ENCODE peak calls at places on chromosomes 12 and 14, in nine cellular contexts. N is hepatocyte; S is HuH-7; J is activated T-helper 2 cell treated with anti-CD3 and anti-CD28 coated beads, Interferon-gamma antibody, Interleukin-2, Interleukin-4, amounts not matched to agents 10 μg/mL and 5 μg/mL and 100 μg/mL, durations not matched to agents 14 hours and 24 hours and 36 hours; B is NCI-H1092 treated with DMSO at 0.1 percent for 48 hours; X is T-helper 2 cell; W is neural crest cell; Z is astrocyte of the cerebellum; H is cerebellar cortex. T is an unnamed sample.

GRCh38 chr14:32702088-32702487 is 236.6 kb upstream of the NPAS3 start:
- DNase-seq in S (no peak), X (no peak), N (no peak), B (no peak), W (no peak), J (no peak), Z (no peak), H (no peak), T (no peak)

GRCh38 chr14:34874386-34875030 is 652 bp downstream of the BAZ1A start:
- DNase-seq in J (no peak), H (peak; percentile 32), N (peak; percentile 76), B (peak; percentile 81), S (peak; percentile 22), W (peak; percentile 50), Z (no peak), X (no peak), T (peak; percentile 40)

GRCh38 chr12:105040476-105040875 is 43.8 kb downstream of the ALDH1L2 start:
- DNase-seq in H (no peak), N (no peak), J (no peak), W (no peak), X (no peak), S (peak; percentile 8), B (no peak), Z (no peak), T (no peak)

GRCh38 chr14:103597623-103598372 is 31.2 kb upstream of the KLC1 start:
- DNase-seq in B (no peak), N (peak; percentile 36), W (no peak), J (no peak), X (no peak), S (no peak), Z (peak; percentile 59), H (no peak), T (no peak)

GRCh38 chr12:50088577-50089335 is 3.6 kb downstream of the SMARCD1 start:
- DNase-seq in N (peak; percentile 85), S (peak; percentile 82), B (no peak), H (peak; percentile 87), X (no peak), Z (no peak), W (peak; percentile 25), J (peak; percentile 43), T (peak; percentile 86)

GRCh38 chr14:22593189-22593588 is 4.2 kb upstream of the DAD1 start:
- DNase-seq in H (no peak), Z (no peak), J (no peak), W (no peak), N (no peak), S (no peak), B (no peak), X (no peak), T (no peak)

GRCh38 chr14:75042040-75042439 is 9.2 kb downstream of the MLH3 start:
- DNase-seq in B (no peak), J (no peak), Z (peak; percentile 64), H (no peak), W (no peak), S (no peak), X (no peak), N (no peak), T (no peak)

GRCh38 chr14:96167224-96168148 is 37.2 kb upstream of the BDKRB2 start:
- DNase-seq in W (no peak), X (no peak), Z (peak; percentile 24), J (no peak), B (no peak), H (no peak), N (peak; percentile 75), S (no peak), T (no peak)

GRCh38 chr14:102450206-102451063 is 59.1 kb downstream of the ANKRD9 start:
- DNase-seq in S (no peak), Z (no peak), X (no peak), W (no peak), B (no peak), H (no peak), N (no peak), J (no peak), T (no peak)

GRCh38 chr12:50949801-50950302 is 2.5 kb upstream of the HIGD1C start:
- DNase-seq in J (no peak), B (no peak), Z (no peak), W (no peak), N (no peak), X (no peak), H (no peak), S (no peak), T (no peak)

GRCh38 chr14:75604979-75605825 is 26.8 kb downstream of the FLVCR2 start:
- DNase-seq in W (no peak), Z (no peak), H (no peak), S (no peak), J (no peak), B (no peak), N (peak; percentile 20), X (no peak), T (peak; percentile 39)

GRCh38 chr14:59582845-59583509 is 6.4 kb upstream of the CCDC175 start:
- DNase-seq in N (no peak), X (no peak), W (no peak), B (no peak), S (no peak), Z (no peak), H (no peak), J (no peak), T (peak; percentile 42)

GRCh38 chr12:132285991-132286681 is 43.3 kb downstream of the GALNT9 start:
- DNase-seq in Z (no peak), B (no peak), X (no peak), H (peak; percentile 59), N (peak; percentile 85), W (no peak), S (no peak), J (no peak), T (no peak)

GRCh38 chr12:96132819-96133218 is 61.4 kb upstream of the ELK3 start:
- DNase-seq in J (no peak), B (no peak), S (peak; percentile 43), W (no peak), X (no peak), H (peak; percentile 42), Z (no peak), N (no peak), T (no peak)

GRCh38 chr12:116155383-116155782 is 122.1 kb downstream of the MED13L start:
- DNase-seq in S (no peak), B (no peak), N (no peak), W (no peak), H (no peak), J (no peak), X (no peak), Z (no peak), T (no peak)

GRCh38 chr12:56129210-56129691 is 1.2 kb downstream of the ESYT1 start:
- DNase-seq in B (peak; percentile 34), W (peak; percentile 56), N (peak; percentile 76), Z (no peak), J (peak; percentile 78), H (peak; percentile 26), X (peak; percentile 86), S (no peak), T (no peak)

GRCh38 chr12:124464062-124464461 is 103.3 kb downstream of the NCOR2 start:
- DNase-seq in Z (no peak), W (no peak), B (no peak), X (no peak), S (no peak), H (no peak), J (no peak), N (no peak), T (no peak)

GRCh38 chr14:71661441-71661840 is 270.8 kb upstream of the RGS6 start:
- DNase-seq in J (no peak), S (no peak), W (no peak), X (no peak), B (no peak), Z (no peak), H (peak; percentile 89), N (no peak), T (no peak)

GRCh38 chr14:95254356-95254755 is 65.4 kb downstream of the CLMN start:
- DNase-seq in J (no peak), B (no peak), Z (no peak), X (no peak), W (no peak), N (no peak), H (no peak), S (no peak), T (no peak)

GRCh38 chr12:3044141-3044630 is 33.0 kb upstream of the TSPAN9 start:
- DNase-seq in J (no peak), X (no peak), N (no peak), B (no peak), S (no peak), W (no peak), Z (no peak), H (no peak), T (no peak)

GRCh38 chr14:90674043-90674670 is 142.1 kb downstream of the TTC7B start:
- DNase-seq in Z (no peak), B (no peak), W (no peak), S (no peak), H (peak; percentile 78), X (no peak), N (no peak), J (no peak), T (peak; percentile 55)

GRCh38 chr12:55642275-55643068 is 5.8 kb downstream of the OR10P1 start:
- DNase-seq in J (peak; percentile 20), N (no peak), Z (no peak), X (no peak), B (no peak), W (no peak), H (no peak), S (no peak), T (peak; percentile 77)

GRCh38 chr12:93266-94005 is 26.9 kb downstream of the IQSEC3 start:
- DNase-seq in B (no peak), N (no peak), J (no peak), X (no peak), W (no peak), Z (no peak), H (peak; percentile 75), S (no peak), T (no peak)

GRCh38 chr12:106174876-106175275 is 36.1 kb upstream of the NUAK1 start:
- DNase-seq in N (no peak), H (no peak), J (no peak), B (no peak), X (no peak), S (no peak), Z (no peak), W (no peak), T (no peak)

GRCh38 chr14:64620910-64621309 is 71.1 kb downstream of the PPP1R36 start:
- DNase-seq in X (no peak), S (no peak), J (no peak), N (no peak), H (no peak), Z (no peak), W (no peak), B (no peak), T (no peak)

GRCh38 chr14:34098045-34098984 is 147.4 kb upstream of the EGLN3 start:
- DNase-seq in B (no peak), W (peak; percentile 32), S (peak; percentile 19), H (peak; percentile 53), X (no peak), Z (peak; percentile 31), N (peak; percentile 64), J (peak; percentile 14), T (peak; percentile 77)

GRCh38 chr12:2944401-2945047 is 14.7 kb upstream of the TEAD4 start:
- DNase-seq in J (peak; percentile 31), X (peak; percentile 7), H (peak; percentile 91), W (peak; percentile 12), Z (no peak), N (peak; percentile 66), B (peak; percentile 64), S (peak; percentile 66), T (peak; percentile 14)

GRCh38 chr14:58587271-58587670 is 50.5 kb upstream of the DACT1 start:
- DNase-seq in X (no peak), Z (peak; percentile 6), S (no peak), H (no peak), W (no peak), N (no peak), J (no peak), B (no peak), T (no peak)

GRCh38 chr12:131204416-131205311 is 251.0 kb downstream of the ADGRD1 start:
- DNase-seq in W (no peak), X (no peak), H (no peak), S (no peak), N (no peak), Z (no peak), B (no peak), J (no peak), T (no peak)

GRCh38 chr12:108821407-108822397 is 35.7 kb downstream of the SSH1 start:
- DNase-seq in H (no peak), S (no peak), X (no peak), J (no peak), Z (no peak), N (no peak), B (no peak), W (no peak), T (no peak)

GRCh38 chr14:71905860-71906259 is 26.4 kb upstream of the RGS6 start:
- DNase-seq in S (no peak), B (no peak), N (no peak), H (no peak), J (no peak), Z (no peak), W (no peak), X (no peak), T (no peak)